ENCODE peak calls at places on chromosomes 7 and 10, in four cellular contexts. V is kidney, E is IMR-90, L is fibroblast of lung. Y is an unnamed sample.

GRCh38 chr7:88111136-88111748 is 108.6 kb downstream of the SRI start:
- DNase-seq in V (no peak), E (peak; percentile 41), L (peak; percentile 46), Y (peak; percentile 23)

GRCh38 chr7:33926535-33926934 is 21.2 kb downstream of the BMPER start:
- DNase-seq in V (no peak), E (peak; percentile 58), L (peak; percentile 60), Y (no peak)

GRCh38 chr7:53835301-53835700 is 706.9 kb upstream of the VSTM2A start:
- DNase-seq in V (no peak), E (no peak), L (no peak), Y (no peak)

GRCh38 chr10:14409247-14409646 is 78.5 kb upstream of the FRMD4A start:
- DNase-seq in V (no peak), E (no peak), L (no peak), Y (no peak)

GRCh38 chr7:93851536-93851935 is 39.0 kb downstream of the TFPI2 start:
- DNase-seq in V (no peak), E (peak; percentile 1), L (peak; percentile 41), Y (peak; percentile 82)

GRCh38 chr7:100801833-100802568 is 25.3 kb downstream of the EPHB4 start:
- DNase-seq in V (no peak), E (peak; percentile 87), L (peak; percentile 91), Y (peak; percentile 95)

GRCh38 chr10:56068473-56069263 is 292.4 kb downstream of the ZWINT start:
- DNase-seq in V (peak; percentile 51), E (no peak), L (no peak), Y (no peak)

GRCh38 chr10:48282829-48283228 is 8.3 kb upstream of the FRMPD2 start:
- DNase-seq in V (no peak), E (no peak), L (no peak), Y (no peak)

GRCh38 chr7:134602921-134603394 is 43.7 kb upstream of the BPGM start:
- DNase-seq in V (no peak), E (peak; percentile 28), L (peak; percentile 40), Y (no peak)

GRCh38 chr10:79081353-79082034 is 12.7 kb downstream of the ZMIZ1 start:
- DNase-seq in V (no peak), E (peak; percentile 96), L (peak; percentile 97), Y (peak; percentile 78)

GRCh38 chr10:79077488-79078173 is 8.9 kb downstream of the ZMIZ1 start:
- DNase-seq in V (no peak), E (no peak), L (no peak), Y (no peak)

GRCh38 chr10:79079074-79079397 is 10.3 kb downstream of the ZMIZ1 start:
- DNase-seq in V (no peak), E (no peak), L (no peak), Y (no peak)

GRCh38 chr10:79078367-79079073 is 9.8 kb downstream of the ZMIZ1 start:
- DNase-seq in V (no peak), E (no peak), L (no peak), Y (peak; percentile 29)

GRCh38 chr10:79079490-79080355 is 11.0 kb downstream of the ZMIZ1 start:
- DNase-seq in V (peak; percentile 88), E (peak; percentile 71), L (peak; percentile 78), Y (no peak)
- H3K4me3 ChIP-seq in V (no peak overlapping the region), E (no peak overlapping the region), L (no peak overlapping the region), Y (no peak overlapping the region)

GRCh38 chr10:69885379-69886156 is 83.9 kb downstream of the COL13A1 start:
- DNase-seq in V (no peak), E (peak; percentile 15), L (no peak), Y (no peak)
- TF ChIP-seq CTCF in V (no peak), E (peak; percentile 32), L (peak; percentile 41), Y (peak; percentile 32)

GRCh38 chr10:21315321-21316220 is 209.9 kb downstream of the SKIDA1 start:
- DNase-seq in V (peak; percentile 92), E (peak; percentile 86), L (peak; percentile 93), Y (peak; percentile 85)
- H3K9ac ChIP-seq in V (peak overlapping the region; percentile 37), E (peak overlapping the region; percentile 13), L (peak overlapping the region; percentile 32), Y (no peak overlapping the region)

DNA sequence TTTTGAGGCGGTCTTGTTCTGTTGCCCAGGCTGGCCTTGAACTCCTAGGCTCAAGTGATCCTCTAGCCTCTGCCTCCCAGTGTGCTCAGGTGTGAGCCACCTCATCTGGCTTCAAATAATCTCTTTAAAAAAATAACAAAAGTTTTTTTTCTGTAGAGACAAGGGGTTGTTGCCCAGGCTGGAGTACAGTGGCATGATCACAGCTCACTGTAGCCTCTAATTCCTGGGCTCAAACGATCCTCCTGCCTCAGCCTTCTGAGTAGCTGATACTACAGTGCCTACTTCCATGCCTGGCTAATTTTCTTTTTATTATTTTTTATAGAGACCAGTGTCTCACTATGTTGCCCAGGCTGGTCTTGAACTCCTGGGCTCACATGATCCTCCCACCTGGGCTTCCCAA is 11.7 kb downstream of the FOXK1 start:
- DNase-seq in V (no peak), E (no peak), L (no peak), Y (no peak)
- H3K4me3 ChIP-seq in V (no peak overlapping the region), E (no peak overlapping the region), L (no peak overlapping the region), Y (no peak overlapping the region)